ENCODE peak calls at places on chromosome 17, in nine cellular contexts. One of them, this sample, is unnamed.

GRCh38 chr17:81251091-81251942 is 12.2 kb downstream of the NDUFAF8 start:
- DNase-seq in cardiac fibroblast: no peak
- DNase-seq in natural killer cell: no peak
- DNase-seq in body of pancreas: no peak
- DNase-seq in mucosa of descending colon: peak
- DNase-seq in AG09319: no peak
- DNase-seq in Calu3: no peak
- DNase-seq in neural progenitor cell: no peak
- DNase-seq in left ventricle myocardium inferior: peak
- DNase-seq in this sample: no peak

GRCh38 chr17:34275881-34276280 is 5.9 kb downstream of the CCL7 start:
- DNase-seq in cardiac fibroblast: peak
- DNase-seq in natural killer cell: no peak
- DNase-seq in body of pancreas: no peak
- DNase-seq in mucosa of descending colon: no peak
- DNase-seq in AG09319: peak
- DNase-seq in Calu3: no peak
- DNase-seq in neural progenitor cell: no peak
- DNase-seq in left ventricle myocardium inferior: no peak
- DNase-seq in this sample: no peak

GRCh38 chr17:20952183-20952582 is 90.6 kb downstream of the USP22 start:
- DNase-seq in cardiac fibroblast: no peak
- DNase-seq in natural killer cell: no peak
- DNase-seq in body of pancreas: no peak
- DNase-seq in mucosa of descending colon: peak
- DNase-seq in AG09319: no peak
- DNase-seq in Calu3: no peak
- DNase-seq in neural progenitor cell: no peak
- DNase-seq in left ventricle myocardium inferior: no peak
- DNase-seq in this sample: no peak

GRCh38 chr17:42521666-42522262 is 14.3 kb upstream of the NAGLU start:
- DNase-seq in cardiac fibroblast: peak
- DNase-seq in natural killer cell: no peak
- DNase-seq in body of pancreas: no peak
- DNase-seq in mucosa of descending colon: peak
- DNase-seq in AG09319: no peak
- DNase-seq in Calu3: no peak
- DNase-seq in neural progenitor cell: no peak
- DNase-seq in left ventricle myocardium inferior: peak
- DNase-seq in this sample: no peak

GRCh38 chr17:67779098-67779672 is 46.1 kb upstream of the BPTF start:
- DNase-seq in cardiac fibroblast: peak
- DNase-seq in natural killer cell: no peak
- DNase-seq in body of pancreas: peak
- DNase-seq in mucosa of descending colon: peak
- DNase-seq in AG09319: no peak
- DNase-seq in Calu3: peak
- DNase-seq in neural progenitor cell: peak
- DNase-seq in left ventricle myocardium inferior: peak
- DNase-seq in this sample: peak

GRCh38 chr17:62860962-62861873 is 53.1 kb upstream of the MARCHF10 start:
- DNase-seq in cardiac fibroblast: peak
- DNase-seq in natural killer cell: no peak
- DNase-seq in body of pancreas: no peak
- DNase-seq in mucosa of descending colon: no peak
- DNase-seq in AG09319: no peak
- DNase-seq in Calu3: peak
- DNase-seq in neural progenitor cell: no peak
- DNase-seq in left ventricle myocardium inferior: no peak
- DNase-seq in this sample: no peak

GRCh38 chr17:66540131-66540781 is 237.8 kb downstream of the PRKCA start:
- DNase-seq in cardiac fibroblast: peak
- DNase-seq in natural killer cell: no peak
- DNase-seq in body of pancreas: no peak
- DNase-seq in mucosa of descending colon: peak
- DNase-seq in AG09319: no peak
- DNase-seq in Calu3: no peak
- DNase-seq in neural progenitor cell: peak
- DNase-seq in left ventricle myocardium inferior: peak
- DNase-seq in this sample: no peak

GRCh38 chr17:20063665-20064648 is 54.8 kb downstream of the SPECC1 start:
- DNase-seq in cardiac fibroblast: peak
- DNase-seq in natural killer cell: no peak
- DNase-seq in body of pancreas: peak
- DNase-seq in mucosa of descending colon: peak
- DNase-seq in AG09319: peak
- DNase-seq in Calu3: no peak
- DNase-seq in neural progenitor cell: no peak
- DNase-seq in left ventricle myocardium inferior: peak
- DNase-seq in this sample: no peak

GRCh38 chr17:70569131-70569530 is 399.8 kb downstream of the KCNJ2 start:
- DNase-seq in cardiac fibroblast: no peak
- DNase-seq in natural killer cell: no peak
- DNase-seq in body of pancreas: no peak
- DNase-seq in mucosa of descending colon: no peak
- DNase-seq in AG09319: no peak
- DNase-seq in Calu3: no peak
- DNase-seq in neural progenitor cell: no peak
- DNase-seq in left ventricle myocardium inferior: no peak
- DNase-seq in this sample: no peak

GRCh38 chr17:74960739-74961342 is 11.7 kb downstream of the HID1 start:
- DNase-seq in cardiac fibroblast: peak
- DNase-seq in natural killer cell: no peak
- DNase-seq in body of pancreas: no peak
- DNase-seq in mucosa of descending colon: peak
- DNase-seq in AG09319: no peak
- DNase-seq in Calu3: no peak
- DNase-seq in neural progenitor cell: peak
- DNase-seq in left ventricle myocardium inferior: no peak
- DNase-seq in this sample: no peak
- TF ChIP-seq CTCF in cardiac fibroblast: peak
- TF ChIP-seq CTCF in natural killer cell: no peak
- TF ChIP-seq CTCF in body of pancreas: no peak
- TF ChIP-seq CTCF in mucosa of descending colon: no peak
- TF ChIP-seq CTCF in AG09319: peak
- TF ChIP-seq CTCF in Calu3: peak
- TF ChIP-seq CTCF in neural progenitor cell: peak
- TF ChIP-seq CTCF in left ventricle myocardium inferior: peak
- TF ChIP-seq CTCF in this sample: peak

GRCh38 chr17:45385331-45385997 is 47.2 kb downstream of the ARHGAP27 start:
- DNase-seq in cardiac fibroblast: peak
- DNase-seq in natural killer cell: peak
- DNase-seq in body of pancreas: peak
- DNase-seq in mucosa of descending colon: peak
- DNase-seq in AG09319: peak
- DNase-seq in Calu3: peak
- DNase-seq in neural progenitor cell: peak
- DNase-seq in left ventricle myocardium inferior: peak
- DNase-seq in this sample: peak
- TF ChIP-seq CTCF in cardiac fibroblast: peak
- TF ChIP-seq CTCF in natural killer cell: peak
- TF ChIP-seq CTCF in body of pancreas: peak
- TF ChIP-seq CTCF in mucosa of descending colon: peak
- TF ChIP-seq CTCF in AG09319: peak
- TF ChIP-seq CTCF in Calu3: peak
- TF ChIP-seq CTCF in neural progenitor cell: peak
- TF ChIP-seq CTCF in left ventricle myocardium inferior: peak
- TF ChIP-seq CTCF in this sample: peak

DNA sequence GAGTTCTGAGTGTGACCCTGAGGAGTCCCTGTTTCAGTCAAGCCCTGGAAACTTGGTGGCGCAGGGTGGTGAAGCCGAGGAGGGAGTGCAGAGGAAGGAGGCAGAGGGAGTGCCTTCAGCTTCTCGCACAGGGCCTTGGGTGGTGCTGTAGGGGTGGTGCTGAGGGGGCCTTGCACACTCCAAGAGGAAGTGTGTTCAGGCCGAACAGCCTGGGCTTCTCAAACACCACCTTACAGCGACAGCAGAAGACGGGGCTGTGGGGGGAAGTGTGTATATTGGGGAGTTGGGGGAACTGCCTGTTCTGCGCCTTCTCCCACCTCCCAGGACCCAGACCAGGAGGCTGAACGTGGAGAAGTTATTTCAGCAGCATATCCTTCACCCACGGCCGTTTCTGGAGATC is 18.2 kb downstream of the CCDC42 start:
- DNase-seq in cardiac fibroblast: no peak
- DNase-seq in natural killer cell: no peak
- DNase-seq in body of pancreas: no peak
- DNase-seq in mucosa of descending colon: no peak
- DNase-seq in AG09319: no peak
- DNase-seq in Calu3: no peak
- DNase-seq in neural progenitor cell: no peak
- DNase-seq in left ventricle myocardium inferior: no peak
- DNase-seq in this sample: no peak
- TF ChIP-seq CTCF in cardiac fibroblast: no peak
- TF ChIP-seq CTCF in natural killer cell: no peak
- TF ChIP-seq CTCF in body of pancreas: no peak
- TF ChIP-seq CTCF in mucosa of descending colon: no peak
- TF ChIP-seq CTCF in AG09319: no peak
- TF ChIP-seq CTCF in Calu3: no peak
- TF ChIP-seq CTCF in neural progenitor cell: no peak
- TF ChIP-seq CTCF in left ventricle myocardium inferior: no peak
- TF ChIP-seq CTCF in this sample: no peak

GRCh38 chr17:33039874-33040273 is 48.2 kb downstream of the SPACA3 start:
- DNase-seq in cardiac fibroblast: peak
- DNase-seq in natural killer cell: no peak
- DNase-seq in body of pancreas: no peak
- DNase-seq in mucosa of descending colon: no peak
- DNase-seq in AG09319: peak
- DNase-seq in Calu3: no peak
- DNase-seq in neural progenitor cell: no peak
- DNase-seq in left ventricle myocardium inferior: no peak
- DNase-seq in this sample: no peak

GRCh38 chr17:33033176-33033575 is 41.5 kb downstream of the SPACA3 start:
- DNase-seq in cardiac fibroblast: no peak
- DNase-seq in natural killer cell: no peak
- DNase-seq in body of pancreas: no peak
- DNase-seq in mucosa of descending colon: no peak
- DNase-seq in AG09319: no peak
- DNase-seq in Calu3: no peak
- DNase-seq in neural progenitor cell: no peak
- DNase-seq in left ventricle myocardium inferior: no peak
- DNase-seq in this sample: no peak

GRCh38 chr17:33038740-33039139 is 47.1 kb downstream of the SPACA3 start:
- DNase-seq in cardiac fibroblast: peak
- DNase-seq in natural killer cell: no peak
- DNase-seq in body of pancreas: no peak
- DNase-seq in mucosa of descending colon: peak
- DNase-seq in AG09319: peak
- DNase-seq in Calu3: peak
- DNase-seq in neural progenitor cell: peak
- DNase-seq in left ventricle myocardium inferior: no peak
- DNase-seq in this sample: no peak
- TF ChIP-seq CTCF in cardiac fibroblast: peak
- TF ChIP-seq CTCF in natural killer cell: no peak
- TF ChIP-seq CTCF in body of pancreas: no peak
- TF ChIP-seq CTCF in mucosa of descending colon: peak
- TF ChIP-seq CTCF in AG09319: peak
- TF ChIP-seq CTCF in Calu3: no peak
- TF ChIP-seq CTCF in neural progenitor cell: peak
- TF ChIP-seq CTCF in left ventricle myocardium inferior: peak
- TF ChIP-seq CTCF in this sample: peak

GRCh38 chr17:75915268-75915667 is 10.6 kb upstream of the MRPL38 start:
- DNase-seq in cardiac fibroblast: no peak
- DNase-seq in natural killer cell: no peak
- DNase-seq in body of pancreas: no peak
- DNase-seq in mucosa of descending colon: no peak
- DNase-seq in AG09319: no peak
- DNase-seq in Calu3: no peak
- DNase-seq in neural progenitor cell: no peak
- DNase-seq in left ventricle myocardium inferior: no peak
- DNase-seq in this sample: no peak

GRCh38 chr17:75913537-75914210 is 9.0 kb upstream of the MRPL38 start:
- DNase-seq in cardiac fibroblast: no peak
- DNase-seq in natural killer cell: no peak
- DNase-seq in body of pancreas: no peak
- DNase-seq in mucosa of descending colon: no peak
- DNase-seq in AG09319: no peak
- DNase-seq in Calu3: no peak
- DNase-seq in neural progenitor cell: no peak
- DNase-seq in left ventricle myocardium inferior: no peak
- DNase-seq in this sample: no peak

GRCh38 chr17:75917443-75918111 is 12.9 kb upstream of the MRPL38 start:
- DNase-seq in cardiac fibroblast: no peak
- DNase-seq in natural killer cell: no peak
- DNase-seq in body of pancreas: no peak
- DNase-seq in mucosa of descending colon: no peak
- DNase-seq in AG09319: no peak
- DNase-seq in Calu3: no peak
- DNase-seq in neural progenitor cell: no peak
- DNase-seq in left ventricle myocardium inferior: no peak
- DNase-seq in this sample: no peak

GRCh38 chr17:75918112-75918445 is 13.4 kb upstream of the MRPL38 start:
- DNase-seq in cardiac fibroblast: no peak
- DNase-seq in natural killer cell: no peak
- DNase-seq in body of pancreas: no peak
- DNase-seq in mucosa of descending colon: no peak
- DNase-seq in AG09319: no peak
- DNase-seq in Calu3: no peak
- DNase-seq in neural progenitor cell: no peak
- DNase-seq in left ventricle myocardium inferior: no peak
- DNase-seq in this sample: no peak

GRCh38 chr17:75914643-75915265 is 10.1 kb upstream of the MRPL38 start:
- DNase-seq in cardiac fibroblast: no peak
- DNase-seq in natural killer cell: no peak
- DNase-seq in body of pancreas: no peak
- DNase-seq in mucosa of descending colon: no peak
- DNase-seq in AG09319: no peak
- DNase-seq in Calu3: no peak
- DNase-seq in neural progenitor cell: no peak
- DNase-seq in left ventricle myocardium inferior: no peak
- DNase-seq in this sample: no peak
- TF ChIP-seq CTCF in cardiac fibroblast: no peak
- TF ChIP-seq CTCF in natural killer cell: no peak
- TF ChIP-seq CTCF in body of pancreas: no peak
- TF ChIP-seq CTCF in mucosa of descending colon: no peak
- TF ChIP-seq CTCF in AG09319: no peak
- TF ChIP-seq CTCF in Calu3: no peak
- TF ChIP-seq CTCF in neural progenitor cell: no peak
- TF ChIP-seq CTCF in left ventricle myocardium inferior: no peak
- TF ChIP-seq CTCF in this sample: no peak

DNA sequence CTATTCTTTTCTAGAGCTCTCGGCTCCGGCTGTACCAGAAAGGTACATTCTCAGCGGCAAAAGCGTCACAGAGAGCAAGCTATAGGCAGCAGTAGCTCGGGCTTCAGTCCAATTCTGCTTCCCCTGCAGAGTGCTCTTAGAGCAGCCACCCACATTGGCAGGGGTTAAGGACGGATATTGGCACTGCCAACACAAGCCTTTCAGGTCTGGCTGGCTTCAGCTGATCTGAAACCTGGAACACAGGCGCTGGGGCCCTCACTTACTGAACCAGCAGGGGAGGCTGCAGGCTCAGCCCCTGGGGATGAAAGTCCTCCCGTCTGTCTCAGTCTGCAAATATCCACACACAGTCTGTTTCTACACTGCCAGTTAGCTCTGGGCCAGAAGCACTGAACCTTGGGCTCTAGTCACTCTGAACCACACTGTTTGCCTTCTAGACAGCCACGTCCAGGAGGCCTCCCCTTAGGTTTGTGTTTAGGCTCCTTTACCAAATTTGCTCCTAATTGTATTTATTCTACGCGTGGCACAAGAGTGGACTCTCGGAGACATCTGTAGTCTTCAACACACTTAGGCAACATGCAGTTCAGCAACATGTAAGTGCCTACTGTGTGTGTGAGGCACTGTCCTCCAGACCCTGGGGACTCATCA is 40.1 kb downstream of the HIC1 start:
- DNase-seq in cardiac fibroblast: peak
- DNase-seq in natural killer cell: no peak
- DNase-seq in body of pancreas: peak
- DNase-seq in mucosa of descending colon: no peak
- DNase-seq in AG09319: no peak
- DNase-seq in Calu3: no peak
- DNase-seq in neural progenitor cell: peak
- DNase-seq in left ventricle myocardium inferior: peak
- DNase-seq in this sample: no peak
- TF ChIP-seq CTCF in cardiac fibroblast: peak
- TF ChIP-seq CTCF in natural killer cell: no peak
- TF ChIP-seq CTCF in body of pancreas: peak
- TF ChIP-seq CTCF in mucosa of descending colon: no peak
- TF ChIP-seq CTCF in AG09319: peak
- TF ChIP-seq CTCF in Calu3: no peak
- TF ChIP-seq CTCF in neural progenitor cell: peak
- TF ChIP-seq CTCF in left ventricle myocardium inferior: peak
- TF ChIP-seq CTCF in this sample: peak